ENCODE peak calls at places on chromosomes 12 and 14, in four cellular contexts. B, S, H and T are unnamed samples.

GRCh38 chr14:100609331-100609870 is 22.2 kb upstream of the BEGAIN start:
- DNase-seq in B (no peak), S (no peak), H (no peak), T (no peak)

GRCh38 chr12:33813536-33813935 is 208.8 kb upstream of the ALG10 start:
- DNase-seq in B (no peak), S (no peak), H (no peak), T (no peak)

GRCh38 chr12:18304609-18305008 is 43.3 kb downstream of the PIK3C2G start:
- DNase-seq in B (no peak), S (no peak), H (no peak), T (no peak)

GRCh38 chr12:46473634-46474201 is 101.1 kb upstream of the SLC38A2 start:
- DNase-seq in B (no peak), S (no peak), H (peak; percentile 5), T (no peak)

GRCh38 chr12:112638420-112638819 is 153.1 kb upstream of the RPH3A start:
- DNase-seq in B (no peak), S (no peak), H (no peak), T (no peak)

GRCh38 chr14:89947344-89947743 is 7.2 kb downstream of the EFCAB11 start:
- DNase-seq in B (no peak), S (no peak), H (no peak), T (no peak)

GRCh38 chr14:37591311-37591940 is 3.6 kb downstream of the FOXA1 start:
- DNase-seq in B (no peak), S (no peak), H (no peak), T (no peak)

GRCh38 chr14:81980601-81981310 is 447.1 kb upstream of the SEL1L start:
- DNase-seq in B (no peak), S (no peak), H (no peak), T (no peak)

GRCh38 chr12:56165369-56165768 is 7.2 kb downstream of the MYL6 start:
- DNase-seq in B (no peak), S (no peak), H (no peak), T (no peak)

GRCh38 chr14:53840444-53840843 is 116.2 kb downstream of the BMP4 start:
- DNase-seq in B (no peak), S (no peak), H (no peak), T (no peak)

GRCh38 chr12:13376627-13377373 is 180.3 kb downstream of the EMP1 start:
- DNase-seq in B (no peak), S (no peak), H (no peak), T (no peak)

GRCh38 chr14:30551460-30551859 is 7.5 kb upstream of the G2E3 start:
- DNase-seq in B (no peak), S (no peak), H (no peak), T (no peak)

GRCh38 chr12:120265483-120266179 is at the start of gene PXN:
- DNase-seq in B (peak; percentile 97), S (peak; percentile 85), H (peak; percentile 94), T (peak; percentile 96)